ENCODE peak calls at places on chromosomes 4 and X, in six cellular contexts. One of them, this sample, is unnamed. For H3K9me3, the result is how much of the 10 kb centered on the place peaks cover.

GRCh38 chr4:89029591-89029990 is 27.4 kb downstream of the FAM13A start:
- DNase-seq in PC-9: no peak
- DNase-seq in fibroblast of lung: no peak
- DNase-seq in neural progenitor cell: no peak
- DNase-seq in HCT116: no peak
- DNase-seq in GM23248: no peak
- DNase-seq in this sample: no peak

GRCh38 chr4:155974957-155975356 is 21.3 kb upstream of the CTSO start:
- DNase-seq in PC-9: no peak
- DNase-seq in fibroblast of lung: no peak
- DNase-seq in neural progenitor cell: no peak
- DNase-seq in HCT116: no peak
- DNase-seq in GM23248: peak
- DNase-seq in this sample: no peak

GRCh38 chr4:79472693-79473552 is 64.9 kb upstream of the GK2 start:
- DNase-seq in PC-9: no peak
- DNase-seq in fibroblast of lung: no peak
- DNase-seq in neural progenitor cell: no peak
- DNase-seq in HCT116: no peak
- DNase-seq in GM23248: no peak
- DNase-seq in this sample: no peak

GRCh38 chr4:20474119-20474518 is 222.4 kb downstream of the SLIT2 start:
- DNase-seq in PC-9: no peak
- DNase-seq in fibroblast of lung: peak
- DNase-seq in neural progenitor cell: peak
- DNase-seq in HCT116: no peak
- DNase-seq in GM23248: peak
- DNase-seq in this sample: peak

GRCh38 chr4:19063662-19064061 is 1042.1 kb upstream of the LCORL start:
- DNase-seq in PC-9: no peak
- DNase-seq in fibroblast of lung: no peak
- DNase-seq in neural progenitor cell: peak
- DNase-seq in HCT116: no peak
- DNase-seq in GM23248: no peak
- DNase-seq in this sample: no peak

GRCh38 chr4:168257663-168258235 is 60.8 kb downstream of the DDX60 start:
- DNase-seq in PC-9: no peak
- DNase-seq in fibroblast of lung: no peak
- DNase-seq in neural progenitor cell: no peak
- DNase-seq in HCT116: no peak
- DNase-seq in GM23248: no peak
- DNase-seq in this sample: no peak

GRCh38 chr4:164438321-164438720 is 315.6 kb upstream of the SMIM31 start:
- DNase-seq in PC-9: no peak
- DNase-seq in fibroblast of lung: peak
- DNase-seq in neural progenitor cell: no peak
- DNase-seq in HCT116: no peak
- DNase-seq in GM23248: no peak
- DNase-seq in this sample: no peak

GRCh38 chr4:121784975-121785374 is 16.1 kb upstream of the EXOSC9 start:
- DNase-seq in PC-9: peak
- DNase-seq in fibroblast of lung: peak
- DNase-seq in neural progenitor cell: no peak
- DNase-seq in HCT116: no peak
- DNase-seq in GM23248: peak
- DNase-seq in this sample: peak

GRCh38 chrX:9464435-9465371 is at the start of gene TBL1X:
- DNase-seq in PC-9: peak
- DNase-seq in fibroblast of lung: peak
- DNase-seq in neural progenitor cell: peak
- DNase-seq in HCT116: no peak
- DNase-seq in GM23248: peak
- DNase-seq in this sample: peak

GRCh38 chr4:70667710-70668535 is 1.6 kb upstream of the JCHAIN start:
- DNase-seq in PC-9: no peak
- DNase-seq in fibroblast of lung: peak
- DNase-seq in neural progenitor cell: no peak
- DNase-seq in HCT116: no peak
- DNase-seq in GM23248: peak
- DNase-seq in this sample: no peak

GRCh38 chrX:102659790-102660757 is 8.8 kb downstream of the GPRASP1 start:
- DNase-seq in PC-9: peak
- DNase-seq in fibroblast of lung: peak
- DNase-seq in neural progenitor cell: peak
- DNase-seq in HCT116: no peak
- DNase-seq in GM23248: peak
- DNase-seq in this sample: peak

DNA sequence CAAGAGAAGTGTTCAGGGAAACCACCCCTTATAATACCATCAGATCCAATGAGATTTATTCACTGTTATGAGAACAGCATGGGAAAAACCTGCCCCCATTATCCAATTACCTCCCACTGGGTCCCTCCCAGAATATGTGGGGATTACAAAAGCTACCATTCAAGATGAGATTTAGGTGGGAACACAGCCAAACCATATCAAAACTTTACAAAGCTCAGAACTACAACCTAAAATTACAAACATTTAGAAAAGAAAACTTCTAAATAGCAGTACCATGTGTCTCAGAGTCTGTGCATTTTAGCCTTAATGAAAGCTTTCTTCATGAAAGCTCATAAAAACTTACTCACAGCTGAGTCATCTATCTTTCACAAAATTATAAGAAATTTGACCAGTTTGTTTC is 1442.8 kb upstream of the PCDH7 start:
- DNase-seq in PC-9: no peak
- DNase-seq in fibroblast of lung: peak
- DNase-seq in neural progenitor cell: no peak
- DNase-seq in HCT116: peak
- DNase-seq in GM23248: no peak
- DNase-seq in this sample: peak
- H3K9me3 ChIP-seq in PC-9: under half
- H3K9me3 ChIP-seq in fibroblast of lung: under half
- H3K9me3 ChIP-seq in neural progenitor cell: under half
- H3K9me3 ChIP-seq in HCT116: under half
- H3K9me3 ChIP-seq in GM23248: under half
- H3K9me3 ChIP-seq in this sample: under half

GRCh38 chr4:173513651-173514050 is 16.4 kb downstream of the HAND2 start:
- DNase-seq in PC-9: no peak
- DNase-seq in fibroblast of lung: no peak
- DNase-seq in neural progenitor cell: no peak
- DNase-seq in HCT116: no peak
- DNase-seq in GM23248: peak
- DNase-seq in this sample: no peak
- TF ChIP-seq EZH2 in PC-9: no peak
- TF ChIP-seq EZH2 in fibroblast of lung: no peak
- TF ChIP-seq EZH2 in neural progenitor cell: no peak
- TF ChIP-seq EZH2 in HCT116: no peak
- TF ChIP-seq EZH2 in GM23248: no peak
- TF ChIP-seq EZH2 in this sample: no peak

GRCh38 chr4:99863-100262 is 24.4 kb upstream of the ZNF718 start:
- DNase-seq in PC-9: no peak
- DNase-seq in fibroblast of lung: no peak
- DNase-seq in neural progenitor cell: no peak
- DNase-seq in HCT116: peak
- DNase-seq in GM23248: no peak
- DNase-seq in this sample: no peak
- H3K9me3 ChIP-seq in PC-9: under half
- H3K9me3 ChIP-seq in fibroblast of lung: under half
- H3K9me3 ChIP-seq in neural progenitor cell: under half
- H3K9me3 ChIP-seq in HCT116: under half
- H3K9me3 ChIP-seq in GM23248: under half
- H3K9me3 ChIP-seq in this sample: under half

GRCh38 chr4:107083-107443 is 17.2 kb upstream of the ZNF718 start:
- DNase-seq in PC-9: no peak
- DNase-seq in fibroblast of lung: no peak
- DNase-seq in neural progenitor cell: no peak
- DNase-seq in HCT116: no peak
- DNase-seq in GM23248: no peak
- DNase-seq in this sample: no peak
- TF ChIP-seq EZH2 in PC-9: no peak
- TF ChIP-seq EZH2 in fibroblast of lung: no peak
- TF ChIP-seq EZH2 in neural progenitor cell: no peak
- TF ChIP-seq EZH2 in HCT116: no peak
- TF ChIP-seq EZH2 in GM23248: no peak
- TF ChIP-seq EZH2 in this sample: no peak